ENCODE peak calls at places on chromosomes 12 and 14, in four cellular contexts. M is heart right ventricle, T is IMR-90, H is ascending aorta. G is an unnamed sample.
A peak's percentile ranks its signal among the peaks of the same experiment; 100 is the strongest.

GRCh38 chr12:54352891-54353874 is 11.1 kb downstream of the GPR84 start:
- DNase-seq in M (no peak), T (peak; percentile 72), H (no peak), G (no peak)

GRCh38 chr12:122845041-122845864 is 10.0 kb downstream of the HIP1R start:
- DNase-seq in M (no peak), T (no peak), H (no peak), G (no peak)

GRCh38 chr12:47801170-47801903 is 18.4 kb downstream of the HDAC7 start:
- DNase-seq in M (no peak), T (no peak), H (no peak), G (no peak)

GRCh38 chr12:51482808-51483532 is 58.3 kb downstream of the SLC4A8 start:
- DNase-seq in M (no peak), T (no peak), H (no peak), G (no peak)

GRCh38 chr12:57033428-57033827 is 16.5 kb downstream of the MYO1A start:
- DNase-seq in M (no peak), T (no peak), H (no peak), G (no peak)

GRCh38 chr12:53735556-53735955 is 8.3 kb upstream of the CALCOCO1 start:
- DNase-seq in M (peak; percentile 30), T (no peak), H (no peak), G (no peak)

GRCh38 chr12:90163975-90164374 is 455.3 kb upstream of the ATP2B1 start:
- DNase-seq in M (no peak), T (no peak), H (no peak), G (no peak)

GRCh38 chr14:42013560-42013959 is 406.9 kb downstream of the LRFN5 start:
- DNase-seq in M (no peak), T (peak; percentile 18), H (no peak), G (no peak)

GRCh38 chr12:124668602-124669001 is 101.2 kb upstream of the NCOR2 start:
- DNase-seq in M (no peak), T (no peak), H (no peak), G (no peak)

GRCh38 chr12:14554281-14555008 is 13.2 kb downstream of the PLBD1 start:
- DNase-seq in M (peak; percentile 81), T (no peak), H (peak; percentile 43), G (peak; percentile 89)

GRCh38 chr12:125329239-125330238 is 264.3 kb downstream of the AACS start:
- DNase-seq in M (no peak), T (no peak), H (no peak), G (no peak)

GRCh38 chr12:7042847-7043246 is 17.7 kb upstream of the C1S start:
- DNase-seq in M (no peak), T (peak; percentile 29), H (no peak), G (no peak)

GRCh38 chr14:80465541-80466220 is 254.4 kb upstream of the DIO2 start:
- DNase-seq in M (no peak), T (no peak), H (no peak), G (no peak)

GRCh38 chr12:29744365-29744764 is 39.4 kb downstream of the TMTC1 start:
- DNase-seq in M (no peak), T (peak; percentile 23), H (no peak), G (no peak)

GRCh38 chr12:23210573-23210972 is 585.6 kb downstream of the ETNK1 start:
- DNase-seq in M (no peak), T (no peak), H (no peak), G (no peak)

GRCh38 chr12:111775205-111776193 is 8.8 kb downstream of the ALDH2 start:
- DNase-seq in M (peak; percentile 75), T (peak; percentile 93), H (peak; percentile 63), G (peak; percentile 79)

GRCh38 chr14:104601786-104602185 is 2.8 kb downstream of the TMEM179 start:
- DNase-seq in M (no peak), T (peak; percentile 2), H (no peak), G (no peak)

GRCh38 chr14:74566174-74567125 is 45.6 kb downstream of the LTBP2 start:
- DNase-seq in M (no peak), T (no peak), H (no peak), G (peak; percentile 86)
- H3K4me1 ChIP-seq in M (peaks cover 38% of the 10 kb centered on the region), T (peaks cover 42% of the 10 kb centered on the region), H (peaks cover 44% of the 10 kb centered on the region), G (peaks cover 20% of the 10 kb centered on the region)

GRCh38 chr12:106132175-106133135 is 6.3 kb downstream of the NUAK1 start:
- DNase-seq in M (no peak), T (no peak), H (no peak), G (no peak)
- H3K27me3 ChIP-seq in M (no peaks in the 10 kb centered on the region), T (no peaks in the 10 kb centered on the region), H (no peaks in the 10 kb centered on the region), G (no peaks in the 10 kb centered on the region)

DNA sequence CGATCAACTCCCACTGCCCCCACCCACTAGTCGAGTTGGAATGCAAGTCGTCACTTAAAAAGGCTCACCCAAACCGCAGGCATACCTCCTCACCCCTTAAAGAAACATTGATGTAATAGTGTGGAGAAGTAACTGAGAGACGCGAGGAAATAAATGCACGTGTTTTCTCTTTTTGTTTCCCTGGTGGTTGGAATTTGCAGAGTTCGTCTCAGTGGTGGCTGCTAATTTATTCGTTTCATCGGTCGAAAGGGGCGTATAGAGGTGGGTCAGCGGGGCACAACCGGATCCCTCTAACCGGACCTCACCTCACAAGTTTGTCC is 5.1 kb upstream of the NPAS3 start:
- DNase-seq in M (no peak), T (no peak), H (no peak), G (no peak)
- TF ChIP-seq CTCF in M (no peak), T (peak; percentile 11), H (no peak), G (peak; percentile 16)

DNA sequence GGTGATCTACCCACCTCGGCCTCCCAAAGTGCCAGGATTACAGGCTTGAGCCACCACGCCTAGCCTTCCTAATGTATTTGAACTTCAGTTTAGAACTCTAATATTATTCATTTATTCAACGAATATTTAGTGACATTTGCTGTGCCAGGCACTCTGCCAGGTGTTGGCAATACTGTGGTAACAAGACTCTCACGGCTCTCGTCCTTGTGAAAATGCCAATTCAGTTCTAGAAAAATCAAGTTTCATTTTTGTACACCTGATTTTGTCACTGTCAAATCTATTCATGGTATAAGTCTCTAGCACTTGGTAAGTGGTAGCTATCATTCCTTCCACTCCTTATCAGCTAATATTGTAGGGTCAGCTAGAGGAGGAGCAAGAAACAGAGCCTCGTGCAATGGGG is 6.3 kb upstream of the PWP1 start:
- DNase-seq in M (no peak), T (no peak), H (no peak), G (no peak)
- H3K4me1 ChIP-seq in M (no peaks in the 10 kb centered on the region), T (no peaks in the 10 kb centered on the region), H (no peaks in the 10 kb centered on the region), G (no peaks in the 10 kb centered on the region)

DNA sequence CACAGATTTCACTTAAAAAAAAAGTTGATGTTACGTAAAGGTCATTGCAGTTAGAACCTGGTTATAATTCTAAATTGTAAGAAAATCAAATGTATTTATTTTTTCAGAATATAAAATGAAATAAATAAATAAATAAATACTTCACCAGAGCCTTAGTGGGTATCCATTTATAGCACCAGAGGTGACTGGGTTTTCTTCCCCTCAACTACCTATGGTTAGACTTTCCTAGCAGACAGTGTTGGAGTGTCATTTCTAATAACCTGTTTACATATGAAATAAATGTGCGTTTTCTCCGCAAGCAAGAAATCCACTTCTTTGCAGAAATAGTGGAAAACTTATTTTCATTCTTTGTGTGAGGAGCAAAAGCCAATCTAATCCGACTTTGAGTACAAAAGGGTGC is 3.3 kb upstream of the MYF5 start:
- DNase-seq in M (no peak), T (no peak), H (no peak), G (no peak)
- H3K27me3 ChIP-seq in M (peaks cover 46% of the 10 kb centered on the region), T (no peaks in the 10 kb centered on the region), H (no peaks in the 10 kb centered on the region), G (peaks cover 27% of the 10 kb centered on the region)

G was measured in breast epithelium.